ENCODE peak calls at places on chromosomes 1 and 21, in five cellular contexts. V is fibroblast of the conjunctiva; F is skeletal muscle cell; J is amniotic stem cell; P is stimulated activated CD8-positive, alpha-beta memory T cell treated with anti-CD3 and anti-CD28 coated beads, Interleukin-4, amount 100 ng/mL, for 1 hour. W is an unnamed sample.

GRCh38 chr1:228342627-228343210 is 63.9 kb downstream of the TRIM11 start:
- DNase-seq in P (no peak), J (no peak), F (no peak), V (no peak), W (no peak)

GRCh38 chr1:67393240-67393639 is 37.0 kb downstream of the SERBP1 start:
- DNase-seq in F (no peak), J (no peak), P (no peak), V (no peak), W (no peak)

GRCh38 chr1:2392686-2393085 is 1.0 kb downstream of the RER1 start:
- DNase-seq in V (no peak), F (no peak), P (no peak), J (no peak), W (no peak)

GRCh38 chr1:9239622-9240401 is 5.2 kb downstream of the H6PD start:
- DNase-seq in F (peak; percentile 91), V (no peak), P (peak; percentile 19), J (peak; percentile 40), W (no peak)

GRCh38 chr1:68384321-68384813 is 65.4 kb downstream of the RPE65 start:
- DNase-seq in V (peak; percentile 98), F (peak; percentile 98), J (peak; percentile 97), P (no peak), W (no peak)

GRCh38 chr1:40076895-40077312 is 20.1 kb downstream of the PPT1 start:
- DNase-seq in V (peak; percentile 62), P (no peak), F (peak; percentile 44), J (peak; percentile 41), W (no peak)

GRCh38 chr1:117059334-117059677 is 820 bp upstream of the TTF2 start:
- DNase-seq in P (peak; percentile 37), V (no peak), F (no peak), J (no peak), W (peak; percentile 53)

GRCh38 chr1:180286417-180286816 is 56.4 kb downstream of the LHX4 start:
- DNase-seq in V (no peak), F (no peak), J (no peak), P (no peak), W (no peak)

GRCh38 chr1:22371408-22371807 is 80.2 kb upstream of the ZBTB40 start:
- DNase-seq in J (no peak), F (no peak), P (no peak), V (no peak), W (no peak)

GRCh38 chr1:213296558-213296957 is 245.5 kb downstream of the RPS6KC1 start:
- DNase-seq in J (no peak), F (no peak), P (no peak), V (no peak), W (no peak)

GRCh38 chr1:68201546-68202238 is 30.6 kb downstream of the WLS start:
- DNase-seq in J (no peak), F (no peak), V (no peak), P (no peak), W (no peak)

GRCh38 chr21:32994305-32994704 is 31.4 kb upstream of the OLIG2 start:
- DNase-seq in F (no peak), J (no peak), P (no peak), V (no peak), W (no peak)

GRCh38 chr1:232443372-232443771 is 186.6 kb downstream of the SIPA1L2 start:
- DNase-seq in P (no peak), V (no peak), J (no peak), F (no peak), W (no peak)

GRCh38 chr1:173424786-173425407 is 52.2 kb upstream of the PRDX6 start:
- DNase-seq in P (no peak), J (no peak), V (no peak), F (peak; percentile 45), W (no peak)

GRCh38 chr1:28864695-28865094 is 49.7 kb upstream of the EPB41 start:
- DNase-seq in F (no peak), V (no peak), J (no peak), P (no peak), W (no peak)

GRCh38 chr1:117015701-117016100 is 14.1 kb downstream of the CD101 start:
- DNase-seq in J (no peak), P (no peak), V (no peak), F (no peak), W (no peak)

GRCh38 chr1:6019166-6019845 is 26.4 kb upstream of the KCNAB2 start:
- DNase-seq in J (no peak), V (no peak), F (no peak), P (no peak), W (no peak)

GRCh38 chr1:41900611-41901444 is 17.9 kb downstream of the HIVEP3 start:
- DNase-seq in J (no peak), P (no peak), F (no peak), V (no peak), W (no peak)

GRCh38 chr21:31136891-31137290 is 98.6 kb upstream of the KRTAP19-8 start:
- DNase-seq in F (peak; percentile 88), J (no peak), P (no peak), V (peak; percentile 60), W (no peak)

GRCh38 chr1:1160281-1160930 is 13.3 kb upstream of the TTLL10 start:
- DNase-seq in V (no peak), F (no peak), J (no peak), P (no peak), W (no peak)

GRCh38 chr1:81802601-81803422 is 2.1 kb downstream of the ADGRL2 start:
- DNase-seq in P (no peak), F (no peak), J (peak; percentile 31), V (no peak), W (no peak)

GRCh38 chr1:52913014-52913413 is 8.5 kb downstream of the ECHDC2 start:
- DNase-seq in V (no peak), F (no peak), J (no peak), P (no peak), W (no peak)

GRCh38 chr1:106924360-106924759 is 132.1 kb upstream of the PRMT6 start:
- DNase-seq in F (peak; percentile 12), J (no peak), V (no peak), P (no peak), W (no peak)

GRCh38 chr1:16237343-16237830 is 404 bp upstream of the CPLANE2 start:
- DNase-seq in F (no peak), V (no peak), J (no peak), P (no peak), W (no peak)

GRCh38 chr1:53943490-53944043 is 1.9 kb downstream of the IFT25 start:
- DNase-seq in P (no peak), F (no peak), J (no peak), V (no peak), W (no peak)

GRCh38 chr1:94121411-94121821 is 468 bp upstream of the ABCA4 start:
- DNase-seq in P (no peak), J (no peak), F (no peak), V (no peak), W (no peak)

GRCh38 chr1:154966111-154966510 is 4.4 kb downstream of the SHC1 start:
- DNase-seq in P (no peak), V (no peak), F (no peak), J (no peak), W (no peak)

GRCh38 chr1:3547055-3548005 is 64.0 kb downstream of the MEGF6 start:
- DNase-seq in P (no peak), V (no peak), J (no peak), F (no peak), W (no peak)

GRCh38 chr1:223771814-223772770 is 59.8 kb downstream of the CAPN2 start:
- DNase-seq in F (peak; percentile 71), J (peak; percentile 62), P (no peak), V (peak; percentile 61), W (no peak)

GRCh38 chr1:23169727-23170335 is 1.2 kb upstream of the LUZP1 start:
- DNase-seq in F (peak; percentile 99), P (no peak), V (peak; percentile 87), J (no peak), W (no peak)

GRCh38 chr1:109509176-109510134 is at the start of gene AMIGO1:
- DNase-seq in J (no peak), F (no peak), P (peak; percentile 18), V (no peak), W (peak; percentile 51)

GRCh38 chr21:26686278-26686677 is 113.2 kb upstream of the CYYR1 start:
- DNase-seq in J (no peak), P (no peak), F (no peak), V (no peak), W (no peak)